ENCODE peak calls at places on chromosomes 3 and 15, in six cellular contexts. G is A549, T is K562, D is HepG2, K is NB4, R is GM12878. N is an unnamed sample.

GRCh38 chr3:6736781-6737180 is 124.1 kb upstream of the GRM7 start:
- DNase-seq in G (no peak), T (no peak), D (no peak), K (no peak), R (no peak), N (no peak)

GRCh38 chr3:75272708-75273107 is 391.4 kb upstream of the FRG2C start:
- DNase-seq in G (no peak), T (no peak), D (no peak), K (no peak), R (no peak), N (no peak)

GRCh38 chr3:17140670-17141505 is 256.1 kb downstream of the PLCL2 start:
- DNase-seq in G (peak; percentile 22), T (no peak), D (no peak), K (no peak), R (no peak), N (no peak)

GRCh38 chr3:51343918-51344687 is 41.0 kb upstream of the MANF start:
- DNase-seq in G (peak; percentile 83), T (no peak), D (peak; percentile 56), K (no peak), R (no peak), N (no peak)

GRCh38 chr3:158097571-158098553 is 8.4 kb downstream of the SHOX2 start:
- DNase-seq in G (peak; percentile 90), T (no peak), D (peak; percentile 76), K (peak; percentile 88), R (peak; percentile 54), N (peak; percentile 52)

GRCh38 chr15:90535254-90535653 is 5.5 kb downstream of the CRTC3 start:
- DNase-seq in G (no peak), T (peak; percentile 37), D (no peak), K (no peak), R (no peak), N (no peak)

GRCh38 chr3:179606534-179607085 is 2.0 kb downstream of the NDUFB5 start:
- DNase-seq in G (no peak), T (no peak), D (no peak), K (peak; percentile 24), R (no peak), N (no peak)

GRCh38 chr15:49415638-49416037 is 7.4 kb upstream of the FGF7 start:
- DNase-seq in G (no peak), T (no peak), D (no peak), K (no peak), R (no peak), N (peak; percentile 35)

GRCh38 chr15:55434989-55435825 is 26.9 kb downstream of the PIERCE2 start:
- DNase-seq in G (peak; percentile 71), T (peak; percentile 56), D (peak; percentile 54), K (peak; percentile 76), R (no peak), N (peak; percentile 83)

GRCh38 chr3:187841552-187841951 is 96.3 kb upstream of the BCL6 start:
- DNase-seq in G (peak; percentile 62), T (no peak), D (no peak), K (peak; percentile 7), R (no peak), N (no peak)

GRCh38 chr3:72160351-72160750 is 375.4 kb upstream of the PROK2 start:
- DNase-seq in G (no peak), T (no peak), D (no peak), K (no peak), R (no peak), N (no peak)

GRCh38 chr3:195566797-195567196 is 16.9 kb downstream of the APOD start:
- DNase-seq in G (no peak), T (peak; percentile 68), D (no peak), K (no peak), R (no peak), N (no peak)

GRCh38 chr15:67678948-67679347 is 136.4 kb downstream of the MAP2K5 start:
- DNase-seq in G (no peak), T (no peak), D (no peak), K (no peak), R (no peak), N (no peak)

GRCh38 chr3:12405432-12406272 is 78.6 kb upstream of the TSEN2 start:
- DNase-seq in G (peak; percentile 90), T (peak; percentile 72), D (peak; percentile 99), K (peak; percentile 77), R (no peak), N (peak; percentile 98)

GRCh38 chr3:125615256-125615655 is 20.0 kb upstream of the OSBPL11 start:
- DNase-seq in G (no peak), T (no peak), D (no peak), K (no peak), R (no peak), N (no peak)

GRCh38 chr15:62912808-62913207 is 129.7 kb upstream of the TPM1 start:
- DNase-seq in G (no peak), T (no peak), D (no peak), K (no peak), R (no peak), N (no peak)

GRCh38 chr15:69807752-69808151 is 290.0 kb downstream of the TLE3 start:
- DNase-seq in G (peak; percentile 22), T (no peak), D (no peak), K (peak; percentile 77), R (no peak), N (no peak)

GRCh38 chr3:190306513-190307163 is 15.6 kb downstream of the CLDN1 start:
- DNase-seq in G (peak; percentile 52), T (no peak), D (peak; percentile 55), K (no peak), R (no peak), N (no peak)

GRCh38 chr3:32105291-32106131 is 909 bp upstream of the GPD1L start:
- DNase-seq in G (peak; percentile 94), T (no peak), D (no peak), K (no peak), R (no peak), N (peak; percentile 4)

GRCh38 chr3:155512175-155512866 is 218.8 kb upstream of the STRIT1 start:
- DNase-seq in G (no peak), T (no peak), D (peak; percentile 25), K (no peak), R (no peak), N (no peak)

GRCh38 chr3:147906275-147906674 is 497.1 kb downstream of the ZIC1 start:
- DNase-seq in G (no peak), T (no peak), D (no peak), K (no peak), R (no peak), N (no peak)

GRCh38 chr15:52318729-52319500 is 23.3 kb upstream of the MYO5C start:
- DNase-seq in G (no peak), T (no peak), D (no peak), K (no peak), R (no peak), N (no peak)

GRCh38 chr15:70374096-70374495 is 276.4 kb upstream of the TLE3 start:
- DNase-seq in G (no peak), T (no peak), D (no peak), K (no peak), R (no peak), N (no peak)

GRCh38 chr3:49871536-49872157 is 1.9 kb upstream of the CAMKV start:
- DNase-seq in G (no peak), T (no peak), D (no peak), K (no peak), R (no peak), N (no peak)

GRCh38 chr3:55282994-55283393 is 204.1 kb downstream of the WNT5A start:
- DNase-seq in G (no peak), T (no peak), D (no peak), K (no peak), R (no peak), N (no peak)

GRCh38 chr15:98012354-98012753 is 51.9 kb downstream of the ARRDC4 start:
- DNase-seq in G (no peak), T (no peak), D (no peak), K (no peak), R (no peak), N (no peak)

GRCh38 chr3:112354642-112355333 is 21.8 kb downstream of the CD200 start:
- DNase-seq in G (no peak), T (no peak), D (no peak), K (no peak), R (no peak), N (no peak)

GRCh38 chr3:120137548-120137947 is 43.3 kb upstream of the GSK3B start:
- DNase-seq in G (no peak), T (no peak), D (no peak), K (no peak), R (no peak), N (no peak)

GRCh38 chr15:70077436-70077835 is 20.3 kb downstream of the TLE3 start:
- DNase-seq in G (no peak), T (no peak), D (no peak), K (no peak), R (no peak), N (no peak)

GRCh38 chr3:66469220-66469640 is 31.6 kb downstream of the LRIG1 start:
- DNase-seq in G (no peak), T (no peak), D (no peak), K (no peak), R (peak; percentile 59), N (no peak)

DNA sequence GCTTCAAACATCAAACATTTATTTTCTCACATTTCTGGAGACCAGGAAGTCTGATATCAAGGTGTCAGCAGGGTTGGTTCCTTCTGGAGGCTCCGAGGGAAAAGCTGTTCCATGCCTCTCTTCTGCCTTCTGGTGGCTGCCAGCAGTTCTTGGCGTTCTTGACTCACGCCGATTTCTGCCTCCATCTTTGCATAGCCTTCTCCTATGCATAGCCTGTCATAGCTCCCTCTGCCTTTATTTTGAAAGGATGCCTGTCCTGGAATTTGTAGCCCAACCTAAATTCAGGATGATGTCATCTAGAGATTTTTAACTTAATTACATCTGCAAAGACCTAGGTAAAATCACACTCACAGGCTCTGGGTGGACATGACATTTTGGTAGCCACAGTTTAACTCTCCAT is 70.4 kb downstream of the RGMA start:
- DNase-seq in G (peak; percentile 71), T (no peak), D (no peak), K (no peak), R (no peak), N (no peak)
- TF ChIP-seq CTCF in G (peak; percentile 38), T (peak; percentile 20), D (peak; percentile 12), K (no peak), R (no peak), N (peak; percentile 16)

DNA sequence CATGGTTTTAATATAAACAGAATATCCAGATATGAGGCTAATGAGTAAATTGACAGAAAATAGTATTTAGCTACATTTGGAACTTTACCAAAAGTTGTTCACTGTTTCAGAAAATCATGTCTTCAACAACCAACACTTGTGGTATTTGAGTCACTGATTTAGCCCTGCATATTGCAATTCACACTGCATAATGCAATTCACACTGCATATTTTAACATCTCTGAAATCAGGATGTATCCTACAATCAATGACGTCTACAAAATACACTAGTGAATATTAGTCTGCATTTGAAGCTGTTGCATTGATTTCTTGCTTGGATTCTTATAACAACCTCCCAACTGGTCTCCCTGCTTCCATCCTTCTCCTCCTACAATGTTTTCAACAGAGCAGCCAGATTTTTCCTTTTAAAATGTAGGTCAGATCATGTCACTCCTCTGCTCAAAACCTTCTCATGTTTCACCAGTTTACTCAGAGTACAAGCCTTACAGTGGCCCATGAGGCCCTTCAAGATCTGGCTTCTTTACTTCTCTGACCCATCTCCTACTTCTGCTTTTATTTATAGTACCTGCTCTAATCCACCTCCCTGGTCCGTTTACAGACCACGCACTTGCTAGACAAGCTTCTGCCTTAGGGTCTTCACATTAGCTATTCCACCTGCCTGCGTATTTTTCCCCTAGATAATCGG is 11.4 kb upstream of the RAB11A start:
- DNase-seq in G (no peak), T (no peak), D (no peak), K (no peak), R (no peak), N (no peak)
- TF ChIP-seq MYC in G (no peak), T (no peak), D (no peak), K (no peak), R (no peak), N (no peak)

GRCh38 chr3:184002469-184002868 is 15.2 kb downstream of the ABCC5 start:
- DNase-seq in G (no peak), T (no peak), D (no peak), K (no peak), R (no peak), N (no peak)
- TF ChIP-seq CTCF in G (no peak), T (no peak), D (no peak), K (no peak), R (no peak), N (no peak)

GRCh38 chr3:5006755-5007202 is 27.5 kb downstream of the BHLHE40 start:
- DNase-seq in G (no peak), T (no peak), D (no peak), K (no peak), R (peak; percentile 95), N (no peak)
- TF ChIP-seq MYC in G (no peak), T (no peak), D (no peak), K (no peak), R (no peak), N (no peak)

N was measured in endothelial cell of umbilical vein.